ENCODE peak calls at places on chromosomes 4 and X, in four cellular contexts. X, U, W and M are unnamed samples.

GRCh38 chr4:85039526-85039925 is 73.0 kb upstream of the WDFY3 start:
- ATAC-seq in X (no peak), U (no peak), W (no peak), M (no peak)

GRCh38 chr4:39305902-39306677 is 60.1 kb downstream of the RFC1 start:
- ATAC-seq in X (no peak), U (peak; percentile 86), W (no peak), M (no peak)

GRCh38 chr4:153535735-153536494 is 69.8 kb downstream of the TMEM131L start:
- ATAC-seq in X (no peak), U (peak; percentile 56), W (peak; percentile 84), M (no peak)

GRCh38 chr4:154872198-154872597 is 91.1 kb downstream of the RBM46 start:
- ATAC-seq in X (no peak), U (no peak), W (no peak), M (no peak)

GRCh38 chrX:120365320-120365719 is 3.4 kb downstream of the ATP1B4 start:
- ATAC-seq in X (peak; percentile 43), U (peak; percentile 94), W (peak; percentile 70), M (no peak)

GRCh38 chr4:3372264-3372932 is 69.4 kb upstream of the HGFAC start:
- ATAC-seq in X (no peak), U (no peak), W (no peak), M (no peak)

GRCh38 chr4:47882228-47882627 is 32.2 kb downstream of the NFXL1 start:
- ATAC-seq in X (no peak), U (no peak), W (peak; percentile 66), M (no peak)

GRCh38 chrX:150364347-150365050 is 1.4 kb downstream of the MAMLD1 start:
- ATAC-seq in X (no peak), U (no peak), W (peak; percentile 32), M (no peak)

GRCh38 chrX:119015407-119016242 is 41.2 kb downstream of the LONRF3 start:
- ATAC-seq in X (peak; percentile 84), U (no peak), W (no peak), M (peak; percentile 63)

GRCh38 chr4:76562851-76563803 is 128.1 kb downstream of the SHROOM3 start:
- ATAC-seq in X (no peak), U (no peak), W (peak; percentile 58), M (no peak)

GRCh38 chr4:147078875-147079658 is 133.4 kb upstream of the TTC29 start:
- ATAC-seq in X (no peak), U (no peak), W (no peak), M (no peak)

GRCh38 chrX:131763674-131764073 is 219.8 kb downstream of the OR13H1 start:
- ATAC-seq in X (no peak), U (peak; percentile 37), W (no peak), M (peak; percentile 87)

GRCh38 chrX:20432048-20432447 is 165.3 kb upstream of the RPS6KA3 start:
- ATAC-seq in X (no peak), U (no peak), W (no peak), M (no peak)

GRCh38 chrX:38880460-38880859 is 79.2 kb downstream of the MID1IP1 start:
- ATAC-seq in X (peak; percentile 47), U (peak; percentile 81), W (peak; percentile 61), M (peak; percentile 39)

GRCh38 chrX:97126020-97126419 is 242.3 kb downstream of the RPA4 start:
- ATAC-seq in X (no peak), U (no peak), W (no peak), M (no peak)

GRCh38 chr4:139278956-139279722 is 886 bp downstream of the MGARP start:
- ATAC-seq in X (peak; percentile 71), U (no peak), W (no peak), M (no peak)

GRCh38 chr4:6560416-6561172 is 14.4 kb upstream of the MAN2B2 start:
- ATAC-seq in X (no peak), U (no peak), W (no peak), M (no peak)

GRCh38 chr4:127126718-127127117 is 506.0 kb upstream of the INTU start:
- ATAC-seq in X (no peak), U (no peak), W (no peak), M (no peak)

GRCh38 chr4:71941001-71941400 is 90.8 kb upstream of the NPFFR2 start:
- ATAC-seq in X (no peak), U (peak; percentile 66), W (no peak), M (no peak)

GRCh38 chrX:52359614-52360232 is 9.1 kb upstream of the XAGE2 start:
- ATAC-seq in X (peak; percentile 80), U (peak; percentile 74), W (no peak), M (no peak)

GRCh38 chr4:152106113-152106763 is 345.4 kb upstream of the GATB start:
- ATAC-seq in X (peak; percentile 88), U (peak; percentile 59), W (no peak), M (peak; percentile 78)

GRCh38 chr4:126405369-126405982 is 1090.7 kb downstream of the FAT4 start:
- ATAC-seq in X (peak; percentile 16), U (peak; percentile 68), W (peak; percentile 64), M (no peak)

GRCh38 chrX:43693602-43694406 is 37.7 kb downstream of the MAOA start:
- ATAC-seq in X (no peak), U (no peak), W (peak; percentile 92), M (no peak)

GRCh38 chrX:67207912-67208311 is 335.9 kb upstream of the AR start:
- ATAC-seq in X (no peak), U (no peak), W (no peak), M (no peak)
- TF ChIP-seq CTCF in X (no peak), U (no peak), W (no peak), M (no peak)

GRCh38 chrX:108307408-108308085 is 130.7 kb downstream of the COL4A6 start:
- ATAC-seq in X (peak; percentile 50), U (no peak), W (peak; percentile 100), M (peak; percentile 83)
- TF ChIP-seq POLR2AphosphoS5 in X (no peak), U (no peak), W (no peak), M (peak; percentile 74)

GRCh38 chr4:20037745-20038144 is 214.0 kb upstream of the SLIT2 start:
- ATAC-seq in X (no peak), U (no peak), W (no peak), M (no peak)
- TF ChIP-seq EP300 in X (no peak), U (no peak), W (no peak), M (no peak)

GRCh38 chrX:74231625-74232024 is 72.4 kb upstream of the ZCCHC13 start:
- ATAC-seq in X (no peak), U (no peak), W (no peak), M (no peak)

GRCh38 chrX:74234829-74235228 is 69.2 kb upstream of the ZCCHC13 start:
- ATAC-seq in X (no peak), U (peak; percentile 76), W (no peak), M (no peak)

GRCh38 chrX:74232859-74233258 is 71.1 kb upstream of the ZCCHC13 start:
- ATAC-seq in X (no peak), U (peak; percentile 75), W (peak; percentile 43), M (no peak)

GRCh38 chrX:74225111-74225510 is 78.9 kb upstream of the ZCCHC13 start:
- ATAC-seq in X (no peak), U (no peak), W (no peak), M (no peak)

DNA sequence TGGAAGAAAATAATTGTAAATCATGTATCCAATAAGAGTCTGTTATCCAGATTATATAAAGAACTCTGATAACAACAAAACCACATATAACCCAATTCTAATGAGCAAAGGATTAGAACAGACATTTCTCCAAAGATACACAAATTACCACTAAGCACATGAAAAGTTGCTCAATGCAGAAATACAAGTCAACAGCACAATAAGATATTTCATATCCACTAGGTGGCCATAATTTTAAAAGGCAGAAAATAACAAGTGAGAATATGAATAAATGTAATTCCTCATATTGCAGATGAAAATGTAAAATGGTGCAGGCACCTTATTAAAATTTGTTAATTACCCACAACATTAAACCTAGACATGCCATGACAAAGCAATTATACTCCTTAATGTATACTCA is 73.9 kb upstream of the ZCCHC13 start:
- ATAC-seq in X (no peak), U (no peak), W (no peak), M (no peak)
- TF ChIP-seq CTCF in X (no peak), U (no peak), W (no peak), M (no peak)